ENCODE peak calls at places on chromosomes 7 and 10, in seven cellular contexts. One of them, this sample, is unnamed.

GRCh38 chr7:21086688-21087087 is 300.0 kb upstream of the SP8 start:
- DNase-seq in A549: no peak
- DNase-seq in GM12878: no peak
- DNase-seq in spleen: no peak
- DNase-seq in endothelial cell of umbilical vein: peak; percentile 23
- DNase-seq in ovary: no peak
- DNase-seq in adrenal gland: no peak
- DNase-seq in this sample: no peak

GRCh38 chr7:28745351-28745750 is 212.8 kb downstream of the TRIL start:
- DNase-seq in A549: no peak
- DNase-seq in GM12878: no peak
- DNase-seq in spleen: no peak
- DNase-seq in endothelial cell of umbilical vein: no peak
- DNase-seq in ovary: no peak
- DNase-seq in adrenal gland: no peak
- DNase-seq in this sample: no peak

GRCh38 chr10:125521721-125522680 is 161.0 kb downstream of the TEX36 start:
- DNase-seq in A549: peak; percentile 64
- DNase-seq in GM12878: no peak
- DNase-seq in spleen: no peak
- DNase-seq in endothelial cell of umbilical vein: no peak
- DNase-seq in ovary: no peak
- DNase-seq in adrenal gland: no peak
- DNase-seq in this sample: no peak

GRCh38 chr7:22718200-22718711 is 8.7 kb upstream of the IL6 start:
- DNase-seq in A549: peak; percentile 76
- DNase-seq in GM12878: no peak
- DNase-seq in spleen: no peak
- DNase-seq in endothelial cell of umbilical vein: peak; percentile 91
- DNase-seq in ovary: no peak
- DNase-seq in adrenal gland: no peak
- DNase-seq in this sample: no peak

GRCh38 chr7:103866919-103867318 is 122.5 kb downstream of the RELN start:
- DNase-seq in A549: no peak
- DNase-seq in GM12878: no peak
- DNase-seq in spleen: no peak
- DNase-seq in endothelial cell of umbilical vein: no peak
- DNase-seq in ovary: no peak
- DNase-seq in adrenal gland: no peak
- DNase-seq in this sample: no peak

GRCh38 chr10:91700788-91701444 is 68.0 kb upstream of the PPP1R3C start:
- DNase-seq in A549: peak; percentile 7
- DNase-seq in GM12878: no peak
- DNase-seq in spleen: no peak
- DNase-seq in endothelial cell of umbilical vein: peak; percentile 45
- DNase-seq in ovary: no peak
- DNase-seq in adrenal gland: no peak
- DNase-seq in this sample: no peak

GRCh38 chr7:27944626-27945025 is 204.7 kb downstream of the TAX1BP1 start:
- DNase-seq in A549: no peak
- DNase-seq in GM12878: no peak
- DNase-seq in spleen: no peak
- DNase-seq in endothelial cell of umbilical vein: no peak
- DNase-seq in ovary: no peak
- DNase-seq in adrenal gland: no peak
- DNase-seq in this sample: no peak

GRCh38 chr10:119360181-119360921 is 153.0 kb downstream of the GRK5 start:
- DNase-seq in A549: peak; percentile 39
- DNase-seq in GM12878: no peak
- DNase-seq in spleen: peak; percentile 76
- DNase-seq in endothelial cell of umbilical vein: no peak
- DNase-seq in ovary: no peak
- DNase-seq in adrenal gland: no peak
- DNase-seq in this sample: no peak

GRCh38 chr7:70890147-70890969 is 241.6 kb upstream of the GALNT17 start:
- DNase-seq in A549: no peak
- DNase-seq in GM12878: peak; percentile 11
- DNase-seq in spleen: no peak
- DNase-seq in endothelial cell of umbilical vein: no peak
- DNase-seq in ovary: no peak
- DNase-seq in adrenal gland: no peak
- DNase-seq in this sample: no peak

GRCh38 chr10:21170216-21170615 is 273.1 kb upstream of the NEBL start:
- DNase-seq in A549: no peak
- DNase-seq in GM12878: no peak
- DNase-seq in spleen: no peak
- DNase-seq in endothelial cell of umbilical vein: no peak
- DNase-seq in ovary: no peak
- DNase-seq in adrenal gland: no peak
- DNase-seq in this sample: no peak

GRCh38 chr10:72812415-72812797 is 81.1 kb upstream of the OIT3 start:
- DNase-seq in A549: no peak
- DNase-seq in GM12878: no peak
- DNase-seq in spleen: no peak
- DNase-seq in endothelial cell of umbilical vein: no peak
- DNase-seq in ovary: no peak
- DNase-seq in adrenal gland: no peak
- DNase-seq in this sample: no peak

GRCh38 chr10:132593900-132594876 is 56.6 kb downstream of the INPP5A start:
- DNase-seq in A549: no peak
- DNase-seq in GM12878: peak; percentile 54
- DNase-seq in spleen: peak; percentile 84
- DNase-seq in endothelial cell of umbilical vein: no peak
- DNase-seq in ovary: no peak
- DNase-seq in adrenal gland: no peak
- DNase-seq in this sample: no peak

GRCh38 chr7:106947244-106947728 is 82.2 kb downstream of the PIK3CG start:
- DNase-seq in A549: peak; percentile 73
- DNase-seq in GM12878: no peak
- DNase-seq in spleen: no peak
- DNase-seq in endothelial cell of umbilical vein: peak; percentile 83
- DNase-seq in ovary: peak; percentile 41
- DNase-seq in adrenal gland: peak; percentile 66
- DNase-seq in this sample: peak; percentile 45

GRCh38 chr7:159017741-159018140 is 126.9 kb downstream of the VIPR2 start:
- DNase-seq in A549: no peak
- DNase-seq in GM12878: no peak
- DNase-seq in spleen: no peak
- DNase-seq in endothelial cell of umbilical vein: no peak
- DNase-seq in ovary: no peak
- DNase-seq in adrenal gland: no peak
- DNase-seq in this sample: no peak

GRCh38 chr10:126903646-126904360 is 1.4 kb upstream of the DOCK1 start:
- DNase-seq in A549: no peak
- DNase-seq in GM12878: no peak
- DNase-seq in spleen: peak; percentile 39
- DNase-seq in endothelial cell of umbilical vein: no peak
- DNase-seq in ovary: no peak
- DNase-seq in adrenal gland: no peak
- DNase-seq in this sample: no peak

GRCh38 chr10:126905776-126906703 is 812 bp downstream of the DOCK1 start:
- DNase-seq in A549: peak; percentile 30
- DNase-seq in GM12878: no peak
- DNase-seq in spleen: peak; percentile 70
- DNase-seq in endothelial cell of umbilical vein: peak; percentile 45
- DNase-seq in ovary: peak; percentile 30
- DNase-seq in adrenal gland: no peak
- DNase-seq in this sample: peak; percentile 25

GRCh38 chr10:126904493-126904806 is 778 bp upstream of the DOCK1 start:
- DNase-seq in A549: no peak
- DNase-seq in GM12878: no peak
- DNase-seq in spleen: no peak
- DNase-seq in endothelial cell of umbilical vein: no peak
- DNase-seq in ovary: no peak
- DNase-seq in adrenal gland: no peak
- DNase-seq in this sample: no peak

GRCh38 chr10:126906704-126907422 is 1.6 kb downstream of the DOCK1 start:
- DNase-seq in A549: no peak
- DNase-seq in GM12878: no peak
- DNase-seq in spleen: peak; percentile 57
- DNase-seq in endothelial cell of umbilical vein: no peak
- DNase-seq in ovary: no peak
- DNase-seq in adrenal gland: no peak
- DNase-seq in this sample: no peak

DNA sequence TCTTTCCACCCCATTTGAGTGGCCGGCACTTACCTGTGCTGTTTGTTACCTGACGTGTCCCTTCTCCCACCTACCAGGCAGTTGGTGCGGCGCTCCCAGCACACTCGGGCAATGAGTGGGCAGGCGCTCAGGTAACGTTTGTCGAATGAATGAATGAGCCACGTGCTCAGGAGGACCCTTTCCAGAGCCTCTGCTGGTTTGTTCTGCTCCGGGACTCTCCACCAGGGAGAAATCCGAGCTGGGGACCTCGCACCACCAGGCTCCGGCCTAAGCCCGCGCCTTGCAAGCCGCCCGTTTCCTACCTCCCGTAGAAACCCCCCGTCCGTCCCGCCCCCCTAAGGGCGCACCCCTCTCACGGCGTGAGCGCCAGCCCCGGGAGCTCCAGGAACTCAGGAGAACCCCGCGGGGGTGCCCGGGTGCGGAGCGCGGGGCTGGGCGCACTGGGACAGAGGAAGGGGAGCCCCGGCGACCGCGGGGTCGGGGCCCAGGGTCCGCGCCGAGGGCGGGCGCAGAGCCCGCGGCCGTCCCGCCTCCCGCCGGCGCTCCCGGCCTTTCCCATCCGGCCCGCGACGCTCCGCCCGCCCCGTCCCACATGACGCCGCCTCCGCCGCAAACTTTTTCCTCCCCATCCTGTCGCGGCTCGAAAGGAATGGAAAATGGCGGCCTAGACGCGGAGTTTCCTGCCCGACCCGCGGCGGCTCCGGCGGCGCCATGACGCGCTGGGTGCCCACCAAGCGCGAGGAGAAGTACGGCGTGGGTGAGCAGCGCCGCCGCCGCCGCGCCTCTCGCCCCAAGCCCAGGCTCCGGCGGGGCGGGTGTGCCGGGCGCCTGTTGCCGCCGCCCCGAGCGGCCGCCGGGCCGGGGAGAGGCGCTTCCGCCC is at the start of gene DOCK1:
- DNase-seq in A549: peak; percentile 75
- DNase-seq in GM12878: no peak
- DNase-seq in spleen: peak; percentile 74
- DNase-seq in endothelial cell of umbilical vein: peak; percentile 69
- DNase-seq in ovary: peak; percentile 47
- DNase-seq in adrenal gland: peak; percentile 74
- DNase-seq in this sample: peak; percentile 63
- TF ChIP-seq POLR2A in A549: peak; percentile 40
- TF ChIP-seq POLR2A in GM12878: no peak
- TF ChIP-seq POLR2A in spleen: no peak
- TF ChIP-seq POLR2A in endothelial cell of umbilical vein: peak; percentile 24
- TF ChIP-seq POLR2A in ovary: no peak
- TF ChIP-seq POLR2A in adrenal gland: no peak
- TF ChIP-seq POLR2A in this sample: peak; percentile 42

GRCh38 chr7:72343991-72344390 is 68.1 kb downstream of the CALN1 start:
- DNase-seq in A549: no peak
- DNase-seq in GM12878: no peak
- DNase-seq in spleen: no peak
- DNase-seq in endothelial cell of umbilical vein: no peak
- DNase-seq in ovary: no peak
- DNase-seq in adrenal gland: no peak
- DNase-seq in this sample: no peak
- H3K4me3 ChIP-seq in A549: no peak overlapping the region
- H3K4me3 ChIP-seq in GM12878: no peak overlapping the region
- H3K4me3 ChIP-seq in spleen: no peak overlapping the region
- H3K4me3 ChIP-seq in endothelial cell of umbilical vein: no peak overlapping the region
- H3K4me3 ChIP-seq in ovary: no peak overlapping the region
- H3K4me3 ChIP-seq in adrenal gland: no peak overlapping the region
- H3K4me3 ChIP-seq in this sample: no peak overlapping the region

GRCh38 chr10:14667270-14667669 is 107.4 kb downstream of the FAM107B start:
- DNase-seq in A549: no peak
- DNase-seq in GM12878: no peak
- DNase-seq in spleen: no peak
- DNase-seq in endothelial cell of umbilical vein: no peak
- DNase-seq in ovary: no peak
- DNase-seq in adrenal gland: no peak
- DNase-seq in this sample: no peak
- H3K4me1 ChIP-seq in A549: peaks cover 40% of the 10 kb centered on the region
- H3K4me1 ChIP-seq in GM12878: no peaks in the 10 kb centered on the region
- H3K4me1 ChIP-seq in spleen: no peaks in the 10 kb centered on the region
- H3K4me1 ChIP-seq in endothelial cell of umbilical vein: no peaks in the 10 kb centered on the region
- H3K4me1 ChIP-seq in ovary: no peaks in the 10 kb centered on the region
- H3K4me1 ChIP-seq in adrenal gland: no peaks in the 10 kb centered on the region
- H3K4me1 ChIP-seq in this sample: peaks cover 6% of the 10 kb centered on the region

GRCh38 chr7:55477781-55478374 is 94.4 kb downstream of the VOPP1 start:
- DNase-seq in A549: no peak
- DNase-seq in GM12878: no peak
- DNase-seq in spleen: peak; percentile 55
- DNase-seq in endothelial cell of umbilical vein: no peak
- DNase-seq in ovary: no peak
- DNase-seq in adrenal gland: no peak
- DNase-seq in this sample: no peak
- TF ChIP-seq POLR2A in A549: no peak
- TF ChIP-seq POLR2A in GM12878: no peak
- TF ChIP-seq POLR2A in spleen: no peak
- TF ChIP-seq POLR2A in endothelial cell of umbilical vein: no peak
- TF ChIP-seq POLR2A in ovary: no peak
- TF ChIP-seq POLR2A in adrenal gland: no peak
- TF ChIP-seq POLR2A in this sample: no peak

GRCh38 chr7:131557521-131558385 is 1.3 kb upstream of the PODXL start:
- DNase-seq in A549: no peak
- DNase-seq in GM12878: no peak
- DNase-seq in spleen: no peak
- DNase-seq in endothelial cell of umbilical vein: peak; percentile 64
- DNase-seq in ovary: peak; percentile 49
- DNase-seq in adrenal gland: no peak
- DNase-seq in this sample: peak; percentile 39

GRCh38 chr7:131555565-131556054 is 818 bp downstream of the PODXL start:
- DNase-seq in A549: no peak
- DNase-seq in GM12878: no peak
- DNase-seq in spleen: peak; percentile 79
- DNase-seq in endothelial cell of umbilical vein: peak; percentile 28
- DNase-seq in ovary: no peak
- DNase-seq in adrenal gland: no peak
- DNase-seq in this sample: no peak

GRCh38 chr7:131556912-131557457 is 557 bp upstream of the PODXL start:
- DNase-seq in A549: no peak
- DNase-seq in GM12878: no peak
- DNase-seq in spleen: no peak
- DNase-seq in endothelial cell of umbilical vein: peak; percentile 55
- DNase-seq in ovary: no peak
- DNase-seq in adrenal gland: no peak
- DNase-seq in this sample: no peak

GRCh38 chr7:131554880-131555516 is 1.4 kb downstream of the PODXL start:
- DNase-seq in A549: no peak
- DNase-seq in GM12878: no peak
- DNase-seq in spleen: no peak
- DNase-seq in endothelial cell of umbilical vein: no peak
- DNase-seq in ovary: no peak
- DNase-seq in adrenal gland: no peak
- DNase-seq in this sample: no peak

GRCh38 chr7:131556055-131556911 is at the start of gene PODXL:
- DNase-seq in A549: peak; percentile 57
- DNase-seq in GM12878: no peak
- DNase-seq in spleen: peak; percentile 91
- DNase-seq in endothelial cell of umbilical vein: peak; percentile 75
- DNase-seq in ovary: peak; percentile 66
- DNase-seq in adrenal gland: peak; percentile 64
- DNase-seq in this sample: peak; percentile 63
- H3K4me3 ChIP-seq in A549: peak within 1 kb of the TSS; percentile 60
- H3K4me3 ChIP-seq in GM12878: peak within 1 kb of the TSS; percentile 57
- H3K4me3 ChIP-seq in spleen: peak within 1 kb of the TSS; percentile 68
- H3K4me3 ChIP-seq in endothelial cell of umbilical vein: peak within 1 kb of the TSS; percentile 79
- H3K4me3 ChIP-seq in ovary: peak within 1 kb of the TSS; percentile 65
- H3K4me3 ChIP-seq in adrenal gland: peak within 1 kb of the TSS; percentile 40
- H3K4me3 ChIP-seq in this sample: peak within 1 kb of the TSS; percentile 57

GRCh38 chr7:43592321-43592720 is 9.4 kb downstream of the STK17A start:
- DNase-seq in A549: no peak
- DNase-seq in GM12878: no peak
- DNase-seq in spleen: no peak
- DNase-seq in endothelial cell of umbilical vein: no peak
- DNase-seq in ovary: no peak
- DNase-seq in adrenal gland: no peak
- DNase-seq in this sample: no peak
- H3K4me1 ChIP-seq in A549: peaks cover 59% of the 10 kb centered on the region
- H3K4me1 ChIP-seq in GM12878: peaks cover 42% of the 10 kb centered on the region
- H3K4me1 ChIP-seq in spleen: peaks cover 87% of the 10 kb centered on the region
- H3K4me1 ChIP-seq in endothelial cell of umbilical vein: peaks cover 18% of the 10 kb centered on the region
- H3K4me1 ChIP-seq in ovary: peaks cover 12% of the 10 kb centered on the region
- H3K4me1 ChIP-seq in adrenal gland: no peaks in the 10 kb centered on the region
- H3K4me1 ChIP-seq in this sample: no peaks in the 10 kb centered on the region

This sample was measured in uterus.